ENCODE peak calls at places on chromosomes 13 and 19, in six cellular contexts. P, H, S, L, D and F are unnamed samples.

GRCh38 chr19:7294571-7295212 is 478 bp upstream of the INSR start:
- DNase-seq in P (peak; percentile 69), H (peak; percentile 76), S (peak; percentile 69), L (peak; percentile 88), D (peak; percentile 91), F (no peak)

GRCh38 chr19:18340237-18340989 is at the start of gene PGPEP1:
- DNase-seq in P (peak; percentile 89), H (peak; percentile 89), S (peak; percentile 52), L (peak; percentile 85), D (peak; percentile 86), F (peak; percentile 17)

GRCh38 chr19:38729653-38730469 is 14.4 kb downstream of the CAPN12 start:
- DNase-seq in P (peak; percentile 88), H (peak; percentile 89), S (peak; percentile 57), L (peak; percentile 85), D (peak; percentile 87), F (no peak)

GRCh38 chr13:108755084-108755483 is 125.7 kb downstream of the MYO16 start:
- DNase-seq in P (no peak), H (no peak), S (no peak), L (no peak), D (no peak), F (no peak)

GRCh38 chr19:6105444-6105843 is 4.9 kb downstream of the RFX2 start:
- DNase-seq in P (no peak), H (no peak), S (no peak), L (no peak), D (no peak), F (no peak)

GRCh38 chr19:47228168-47228936 is 2.6 kb downstream of the BBC3 start:
- DNase-seq in P (peak; percentile 64), H (peak; percentile 43), S (peak; percentile 65), L (peak; percentile 73), D (peak; percentile 89), F (no peak)

GRCh38 chr13:33323766-33324525 is 38.4 kb upstream of the STARD13 start:
- DNase-seq in P (no peak), H (no peak), S (no peak), L (no peak), D (no peak), F (no peak)

GRCh38 chr13:73898276-73898675 is 235.9 kb downstream of the KLF12 start:
- DNase-seq in P (no peak), H (peak; percentile 20), S (no peak), L (no peak), D (no peak), F (no peak)

GRCh38 chr13:39036212-39036611 is 1.7 kb downstream of the PROSER1 start:
- DNase-seq in P (no peak), H (no peak), S (no peak), L (no peak), D (no peak), F (no peak)

GRCh38 chr19:768424-768823 is 17.5 kb downstream of the MISP start:
- DNase-seq in P (no peak), H (no peak), S (no peak), L (no peak), D (no peak), F (no peak)

GRCh38 chr19:17553256-17553655 is 2.2 kb upstream of the COLGALT1 start:
- DNase-seq in P (peak; percentile 15), H (peak; percentile 54), S (peak; percentile 87), L (no peak), D (no peak), F (no peak)

GRCh38 chr19:42113641-42114348 is 18.5 kb downstream of the POU2F2 start:
- DNase-seq in P (no peak), H (peak; percentile 89), S (no peak), L (no peak), D (no peak), F (peak; percentile 69)

GRCh38 chr19:12834418-12834943 is at the start of gene RTBDN:
- DNase-seq in P (peak; percentile 50), H (no peak), S (no peak), L (no peak), D (no peak), F (no peak)

GRCh38 chr19:45164577-45165335 is 4.0 kb upstream of the NKPD1 start:
- DNase-seq in P (peak; percentile 33), H (peak; percentile 59), S (peak; percentile 34), L (peak; percentile 86), D (peak; percentile 81), F (no peak)

GRCh38 chr13:49561064-49561410 is 24.3 kb downstream of the RCBTB1 start:
- DNase-seq in P (no peak), H (no peak), S (no peak), L (no peak), D (no peak), F (no peak)

GRCh38 chr19:2171349-2172145 is 7.8 kb downstream of the DOT1L start:
- DNase-seq in P (peak; percentile 45), H (peak; percentile 83), S (no peak), L (peak; percentile 60), D (peak; percentile 85), F (no peak)

GRCh38 chr13:22017226-22017625 is 346.4 kb downstream of the FGF9 start:
- DNase-seq in P (no peak), H (no peak), S (no peak), L (no peak), D (no peak), F (no peak)

GRCh38 chr13:107803822-107804495 is 411.4 kb downstream of the LIG4 start:
- DNase-seq in P (no peak), H (no peak), S (no peak), L (no peak), D (no peak), F (no peak)

GRCh38 chr19:2041686-2042484 is 9.2 kb downstream of the MKNK2 start:
- DNase-seq in P (peak; percentile 98), H (peak; percentile 100), S (peak; percentile 97), L (peak; percentile 99), D (peak; percentile 100), F (peak; percentile 99)

GRCh38 chr13:93080587-93080986 is 146.0 kb upstream of the GPC6 start:
- DNase-seq in P (no peak), H (peak; percentile 20), S (no peak), L (no peak), D (no peak), F (no peak)

GRCh38 chr19:42115705-42116104 is 16.5 kb downstream of the POU2F2 start:
- DNase-seq in P (no peak), H (no peak), S (no peak), L (no peak), D (no peak), F (no peak)

GRCh38 chr13:21639604-21640003 is 31.3 kb upstream of the FGF9 start:
- DNase-seq in P (peak; percentile 75), H (no peak), S (no peak), L (no peak), D (no peak), F (no peak)

GRCh38 chr19:39842693-39843435 is 3.3 kb downstream of the FBL start:
- DNase-seq in P (no peak), H (no peak), S (no peak), L (no peak), D (no peak), F (no peak)

GRCh38 chr19:39846176-39846677 is at the start of gene FBL:
- DNase-seq in P (peak; percentile 96), H (peak; percentile 98), S (peak; percentile 94), L (peak; percentile 97), D (peak; percentile 98), F (peak; percentile 97)

GRCh38 chr19:39845172-39845571 is 1.0 kb downstream of the FBL start:
- DNase-seq in P (no peak), H (no peak), S (no peak), L (no peak), D (no peak), F (no peak)

GRCh38 chr19:39845621-39846175 is 481 bp downstream of the FBL start:
- DNase-seq in P (peak; percentile 61), H (peak; percentile 40), S (no peak), L (no peak), D (no peak), F (no peak)

DNA sequence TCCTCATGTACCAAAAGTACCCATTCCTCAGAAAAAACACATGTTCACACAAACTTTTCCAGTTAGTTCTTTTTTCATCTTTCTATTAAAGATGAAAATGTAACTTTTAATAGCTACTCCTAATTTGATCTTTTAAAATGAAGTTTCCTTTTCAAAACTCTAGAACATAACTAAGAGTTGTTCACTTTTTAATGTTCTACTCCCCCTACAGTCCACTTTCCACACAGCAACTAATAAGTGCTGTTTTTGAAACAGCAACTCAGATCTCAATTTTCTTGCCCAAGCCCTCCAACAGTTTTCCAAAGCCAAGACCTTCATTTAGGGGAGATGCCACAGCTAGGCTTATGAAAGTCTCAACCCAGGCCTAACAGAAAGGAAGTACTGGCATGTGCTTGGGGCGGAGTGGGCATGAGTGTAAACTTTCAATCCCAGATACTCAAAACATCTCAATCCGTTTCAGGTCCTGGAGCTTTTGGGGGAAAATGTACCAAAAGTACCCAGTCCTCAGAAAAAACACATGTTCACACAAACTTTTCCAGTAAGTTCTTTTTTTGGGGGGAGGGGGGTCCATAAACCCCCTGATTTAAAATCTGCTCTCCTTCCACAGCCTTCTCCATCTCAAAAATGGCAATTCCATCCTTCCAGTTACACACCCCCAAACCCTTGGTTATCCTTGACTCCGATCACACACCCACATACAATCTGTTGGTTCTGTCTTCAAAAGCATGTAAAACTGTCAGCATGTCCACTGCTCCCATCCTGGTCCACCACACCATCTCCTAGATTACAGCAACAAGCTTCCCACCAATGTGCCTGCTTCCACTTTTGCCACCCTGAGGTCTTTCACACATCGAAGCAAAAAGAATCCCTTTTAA is 2.0 kb downstream of the FBL start:
- DNase-seq in P (peak; percentile 60), H (peak; percentile 39), S (no peak), L (no peak), D (no peak), F (no peak)
- H3K4me3 ChIP-seq in P (peak overlapping the region; percentile 74), H (peak overlapping the region; percentile 95), S (no peak overlapping the region), L (no peak overlapping the region), D (no peak overlapping the region), F (no peak overlapping the region)

DNA sequence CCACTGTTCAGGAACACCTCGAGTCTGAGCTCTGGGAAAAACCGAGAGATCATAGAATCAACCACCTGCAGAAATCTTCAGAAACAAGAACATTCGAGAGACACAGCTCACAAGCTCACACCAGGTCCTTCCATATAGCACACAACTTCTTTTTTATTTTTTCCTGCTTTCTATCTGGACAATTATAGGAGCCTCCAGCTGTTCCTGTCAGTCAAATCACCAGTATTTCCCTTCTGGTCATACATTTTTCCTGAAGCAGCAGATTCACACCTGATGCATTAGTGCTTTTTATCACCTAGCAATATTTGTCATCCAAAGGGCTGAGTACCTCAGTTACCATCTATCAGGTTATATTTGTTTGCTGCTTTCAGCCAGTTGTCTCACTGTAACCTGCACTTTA is 323.5 kb downstream of the FOXO1 start:
- DNase-seq in P (no peak), H (no peak), S (no peak), L (no peak), D (no peak), F (no peak)
- H3K4me3 ChIP-seq in P (no peak overlapping the region), H (no peak overlapping the region), S (no peak overlapping the region), L (no peak overlapping the region), D (no peak overlapping the region), F (no peak overlapping the region)

GRCh38 chr19:4374451-4375163 is 25.7 kb downstream of the SH3GL1 start:
- DNase-seq in P (no peak), H (peak; percentile 61), S (peak; percentile 78), L (peak; percentile 74), D (peak; percentile 94), F (peak; percentile 95)
- H3K4me3 ChIP-seq in P (no peak overlapping the region), H (no peak overlapping the region), S (no peak overlapping the region), L (peak overlapping the region; percentile 8), D (no peak overlapping the region), F (no peak overlapping the region)

DNA sequence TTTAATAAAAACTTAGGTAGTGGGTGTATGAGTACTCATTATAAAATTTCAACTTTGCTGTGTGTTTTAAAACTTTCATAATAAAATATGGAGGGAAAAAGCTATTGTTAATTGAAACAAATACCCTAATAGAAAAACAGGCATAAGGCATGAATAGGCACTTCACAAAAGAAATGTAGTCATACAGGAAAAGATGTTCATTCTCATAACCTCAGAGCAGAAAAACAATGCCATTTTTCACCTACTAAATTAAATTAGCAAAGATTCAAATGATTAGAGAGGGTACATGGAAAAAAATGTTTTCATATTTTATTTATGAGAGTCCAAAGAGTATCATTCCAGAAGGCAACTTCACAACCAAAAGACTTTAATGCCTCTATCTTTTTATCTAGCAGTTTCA is 20.6 kb upstream of the ELF1 start:
- DNase-seq in P (no peak), H (no peak), S (no peak), L (no peak), D (no peak), F (no peak)
- H3K4me3 ChIP-seq in P (no peak overlapping the region), H (no peak overlapping the region), S (no peak overlapping the region), L (no peak overlapping the region), D (no peak overlapping the region), F (no peak overlapping the region)